ENCODE peak calls at places on chromosomes 12 and 14, in six cellular contexts. H is astrocyte, S is MM.1S, P is cardiac muscle cell, D is heart left ventricle, K is pancreas. V is an unnamed sample.

GRCh38 chr14:31059152-31059924 is 33.2 kb upstream of the STRN3 start:
- DNase-seq in H (peak; percentile 93), K (peak; percentile 70), S (no peak), P (no peak), D (peak; percentile 65), V (no peak)

GRCh38 chr12:48980953-48981756 is 3.0 kb downstream of the WNT1 start:
- DNase-seq in H (no peak), K (no peak), P (no peak), S (no peak), D (peak; percentile 55), V (peak; percentile 55)

GRCh38 chr12:92341333-92341691 is 195.7 kb upstream of the BTG1 start:
- DNase-seq in H (no peak), D (no peak), K (no peak), S (no peak), P (no peak), V (no peak)

GRCh38 chr12:95118788-95119179 is 45.4 kb upstream of the NR2C1 start:
- DNase-seq in H (peak; percentile 56), S (no peak), D (no peak), P (no peak), K (no peak), V (no peak)

GRCh38 chr12:131066207-131066885 is 112.6 kb downstream of the ADGRD1 start:
- DNase-seq in K (no peak), H (no peak), P (no peak), D (no peak), S (no peak), V (no peak)

GRCh38 chr14:72155379-72155993 is 223.3 kb downstream of the RGS6 start:
- DNase-seq in D (no peak), P (no peak), H (no peak), K (no peak), S (no peak), V (no peak)

GRCh38 chr12:66804555-66804954 is 125.7 kb upstream of the GRIP1 start:
- DNase-seq in S (no peak), H (no peak), D (no peak), P (no peak), K (no peak), V (no peak)

GRCh38 chr14:31159682-31160296 is 47.8 kb downstream of the HECTD1 start:
- DNase-seq in D (no peak), S (no peak), K (no peak), P (no peak), H (no peak), V (no peak)

GRCh38 chr14:34489324-34489723 is 27.3 kb upstream of the SPTSSA start:
- DNase-seq in D (no peak), K (no peak), P (no peak), H (no peak), S (no peak), V (no peak)

GRCh38 chr14:105908481-105908911 is 382.1 kb downstream of the TMEM121 start:
- DNase-seq in D (no peak), H (no peak), P (no peak), S (no peak), K (no peak), V (no peak)

GRCh38 chr12:64193931-64194330 is 28.2 kb downstream of the KICS2 start:
- DNase-seq in D (no peak), H (no peak), S (no peak), P (no peak), K (no peak), V (no peak)

GRCh38 chr12:10098762-10099161 is at the start of gene CLEC1A:
- DNase-seq in P (peak; percentile 32), S (no peak), K (no peak), D (peak; percentile 35), H (no peak), V (no peak)

GRCh38 chr14:59484611-59485174 is 376 bp downstream of the JKAMP start:
- DNase-seq in P (no peak), K (no peak), S (peak; percentile 21), D (no peak), H (peak; percentile 32), V (no peak)

GRCh38 chr12:123010110-123010509 is 29.6 kb downstream of the ARL6IP4 start:
- DNase-seq in D (no peak), H (no peak), P (no peak), K (no peak), S (no peak), V (no peak)

GRCh38 chr12:132517740-132518100 is 27.8 kb downstream of the FBRSL1 start:
- DNase-seq in K (peak; percentile 44), D (no peak), P (no peak), S (no peak), H (no peak), V (no peak)

GRCh38 chr14:87869619-87870583 is 123.1 kb downstream of the GALC start:
- DNase-seq in H (peak; percentile 92), S (no peak), K (no peak), P (no peak), D (no peak), V (no peak)

GRCh38 chr12:102806592-102806991 is 110.5 kb downstream of the PAH start:
- DNase-seq in H (no peak), D (no peak), P (no peak), K (no peak), S (no peak), V (no peak)

GRCh38 chr14:99188721-99189120 is 83.3 kb downstream of the BCL11B start:
- DNase-seq in K (no peak), P (peak; percentile 14), D (no peak), H (no peak), S (no peak), V (no peak)

GRCh38 chr12:48197549-48197966 is 5.5 kb downstream of the OR10AD1 start:
- DNase-seq in S (peak; percentile 61), D (no peak), P (no peak), H (no peak), K (no peak), V (no peak)

GRCh38 chr14:74941676-74942097 is 13.7 kb downstream of the PGF start:
- DNase-seq in H (peak; percentile 29), S (no peak), K (peak; percentile 14), P (no peak), D (peak; percentile 76), V (peak; percentile 36)

GRCh38 chr12:14589169-14590004 is 21.7 kb upstream of the PLBD1 start:
- DNase-seq in K (no peak), D (no peak), H (no peak), S (no peak), P (no peak), V (no peak)

GRCh38 chr12:5101686-5102085 is 58.0 kb downstream of the KCNA5 start:
- DNase-seq in K (no peak), S (no peak), D (no peak), P (no peak), H (no peak), V (no peak)

GRCh38 chr12:115407036-115407435 is 723.1 kb upstream of the TBX3 start:
- DNase-seq in H (no peak), S (no peak), D (peak; percentile 32), P (no peak), K (no peak), V (no peak)

GRCh38 chr14:50668852-50669194 is 717 bp upstream of the SAV1 start:
- DNase-seq in P (no peak), D (no peak), K (no peak), H (no peak), S (no peak), V (no peak)

GRCh38 chr14:96376093-96376492 is 12.8 kb downstream of the GSKIP start:
- DNase-seq in P (no peak), S (no peak), H (no peak), K (no peak), D (no peak), V (no peak)
- H3K4me1 ChIP-seq in P (no peaks in the 10 kb centered on the region), S (no peaks in the 10 kb centered on the region), H (no peaks in the 10 kb centered on the region), K (no peaks in the 10 kb centered on the region), D (no peaks in the 10 kb centered on the region), V (no peaks in the 10 kb centered on the region)

GRCh38 chr14:89011727-89012271 is 187.3 kb downstream of the TTC8 start:
- DNase-seq in K (no peak), H (no peak), S (no peak), P (no peak), D (no peak), V (no peak)

GRCh38 chr14:89012272-89013097 is 188.0 kb downstream of the TTC8 start:
- DNase-seq in K (no peak), S (no peak), P (no peak), H (no peak), D (no peak), V (no peak)

GRCh38 chr14:89014570-89014847 is 190.1 kb downstream of the TTC8 start:
- DNase-seq in D (no peak), K (no peak), P (no peak), S (no peak), H (no peak), V (no peak)

GRCh38 chr14:89013698-89014569 is 189.5 kb downstream of the TTC8 start:
- DNase-seq in H (no peak), D (no peak), K (no peak), P (no peak), S (no peak), V (no peak)

DNA sequence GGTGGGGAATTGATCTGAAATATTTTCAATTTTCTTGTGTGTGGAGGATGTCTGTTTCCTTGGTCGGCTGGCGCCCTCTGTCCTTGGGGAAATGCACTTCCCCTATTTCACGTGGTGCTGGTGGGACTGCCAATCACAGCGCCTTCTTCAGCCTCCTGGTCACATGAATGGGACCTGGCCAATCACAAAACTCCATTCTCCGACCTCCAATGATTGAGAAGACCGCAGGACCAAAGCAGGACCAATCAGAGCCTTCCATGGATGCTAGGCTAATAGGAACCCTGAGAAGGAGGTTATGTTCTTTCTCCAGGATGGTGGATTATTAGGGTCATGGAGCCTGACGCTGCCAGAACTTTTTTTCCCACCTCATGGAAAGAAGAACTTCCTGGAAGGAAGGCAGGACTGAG is 188.7 kb downstream of the TTC8 start:
- DNase-seq in D (no peak), H (no peak), K (peak; percentile 77), S (no peak), P (peak; percentile 11), V (no peak)
- TF ChIP-seq CTCF in D (no peak), H (peak; percentile 13), K (no peak), S (peak; percentile 21), P (peak; percentile 39), V (no peak)

DNA sequence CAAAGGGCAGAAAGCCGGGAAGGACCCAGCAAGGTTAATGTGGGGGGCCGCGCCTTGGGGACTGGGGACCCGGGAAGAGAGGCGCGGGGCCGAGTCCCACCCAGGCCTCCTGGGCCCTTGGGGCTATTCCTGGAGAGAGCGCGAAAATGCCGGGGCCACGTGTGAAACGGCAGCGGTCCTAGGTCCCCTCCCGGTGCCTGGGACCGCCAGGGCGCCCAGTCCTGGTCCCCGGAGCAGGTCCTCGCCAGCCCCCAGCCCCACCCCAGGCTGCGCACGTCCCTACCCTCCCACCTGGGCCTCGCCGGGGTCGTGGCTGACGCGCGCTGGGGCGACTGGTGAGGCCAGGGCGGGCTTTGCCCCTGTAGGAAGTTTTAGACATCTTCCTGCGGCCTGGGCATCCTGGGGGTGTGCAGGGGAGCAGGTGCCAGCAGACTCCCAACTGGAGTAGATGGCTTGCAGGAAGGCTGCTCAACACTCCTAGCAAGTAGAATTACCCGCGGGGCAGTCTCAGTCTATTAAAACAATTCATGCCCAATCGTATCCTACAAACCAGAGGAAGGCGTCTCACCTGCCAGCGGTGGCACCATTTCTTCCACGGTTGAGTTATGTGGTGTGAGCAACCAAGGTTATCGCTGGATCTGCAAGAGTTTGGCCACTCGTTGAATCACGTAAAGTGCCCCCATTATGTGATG is 759 bp downstream of the FAR2 start:
- DNase-seq in S (no peak), H (no peak), D (peak; percentile 30), P (no peak), K (no peak), V (no peak)
- H3K4me3 ChIP-seq in S (peak overlapping the region; percentile 91), H (peak overlapping the region; percentile 84), D (peak overlapping the region; percentile 83), P (peak overlapping the region; percentile 38), K (peak overlapping the region; percentile 39), V (peak overlapping the region; percentile 59)

DNA sequence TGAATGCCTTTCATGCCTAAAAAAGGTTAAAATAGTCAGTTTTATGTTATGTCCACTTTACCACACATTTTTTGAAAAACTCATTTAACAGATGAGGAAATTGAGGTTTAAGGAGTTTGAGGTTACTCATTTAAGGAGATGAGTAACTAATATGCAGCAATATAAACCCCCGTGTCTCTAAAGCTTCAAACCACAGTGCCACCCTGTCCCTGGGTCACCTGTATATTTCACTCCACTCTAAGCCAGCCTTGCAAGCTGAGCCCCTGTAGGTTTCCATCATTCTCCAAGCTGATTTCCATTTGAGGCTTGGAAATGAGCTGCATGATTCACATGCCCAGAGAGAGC is 64.4 kb downstream of the NUAK1 start:
- DNase-seq in D (no peak), S (no peak), P (no peak), H (no peak), K (no peak), V (no peak)
- H3K4me1 ChIP-seq in D (peaks cover 64% of the 10 kb centered on the region), S (no peaks in the 10 kb centered on the region), P (peaks cover 19% of the 10 kb centered on the region), H (peaks cover 31% of the 10 kb centered on the region), K (no peaks in the 10 kb centered on the region), V (no peaks in the 10 kb centered on the region)

V was measured in CD8-positive, alpha-beta T cell.